ENCODE peak calls at places on chromosomes 3 and 15, in ten cellular contexts. V, E, Y, T, W, K, D, J, L and G are unnamed samples.

GRCh38 chr3:194163697-194164096 is 27.7 kb downstream of the HES1 start:
- DNase-seq in Y (no peak), T (no peak), V (no peak), L (no peak), J (no peak), K (no peak), E (no peak), W (no peak), D (no peak), G (no peak)

GRCh38 chr3:63937661-63938651 is 25.8 kb upstream of the SCAANT1 start:
- DNase-seq in D (no peak), K (no peak), V (no peak), Y (no peak), T (peak), L (no peak), W (no peak), J (no peak), E (no peak), G (no peak)

GRCh38 chr15:52103217-52104207 is 9.1 kb downstream of the BCL2L10 start:
- DNase-seq in J (no peak), T (no peak), Y (peak), L (peak), D (no peak), W (no peak), V (no peak), E (no peak), K (peak), G (peak)

GRCh38 chr15:74866090-74866489 is 7.1 kb downstream of the SCAMP2 start:
- DNase-seq in V (no peak), L (peak), W (no peak), T (no peak), Y (peak), J (no peak), E (no peak), D (no peak), K (peak), G (no peak)

GRCh38 chr3:25151497-25151896 is 276.6 kb upstream of the RARB start:
- DNase-seq in V (no peak), J (no peak), K (peak), W (no peak), T (no peak), E (no peak), L (peak), D (no peak), Y (no peak), G (no peak)

GRCh38 chr3:114179575-114179974 is 723 bp upstream of the DRD3 start:
- DNase-seq in W (no peak), J (no peak), K (peak), V (no peak), T (peak), D (no peak), Y (peak), L (peak), E (peak), G (no peak)

GRCh38 chr3:171967932-171968678 is 71.3 kb upstream of the FNDC3B start:
- DNase-seq in E (no peak), Y (peak), K (peak), T (no peak), W (no peak), L (peak), J (no peak), V (no peak), D (no peak), G (no peak)

GRCh38 chr3:68941055-68941454 is 8.7 kb upstream of the TAFA4 start:
- DNase-seq in K (no peak), W (no peak), J (no peak), D (no peak), V (no peak), L (no peak), Y (no peak), T (no peak), E (no peak), G (no peak)

GRCh38 chr15:61051570-61052031 is 177.5 kb downstream of the RORA start:
- DNase-seq in Y (peak), J (peak), T (no peak), D (no peak), E (no peak), L (peak), K (peak), W (peak), V (peak), G (no peak)

GRCh38 chr15:62124176-62124952 is 40.7 kb downstream of the C2CD4B start:
- DNase-seq in E (peak), V (no peak), Y (peak), J (no peak), T (no peak), W (no peak), D (no peak), L (peak), K (no peak), G (no peak)

GRCh38 chr3:153070153-153070868 is 91.7 kb upstream of the RAP2B start:
- DNase-seq in W (no peak), D (no peak), L (peak), T (no peak), V (no peak), J (no peak), K (peak), E (no peak), Y (peak), G (no peak)

GRCh38 chr3:131922356-131922755 is 112.5 kb downstream of the CPNE4 start:
- DNase-seq in J (no peak), V (no peak), E (no peak), L (no peak), Y (no peak), W (no peak), D (no peak), T (no peak), K (no peak), G (no peak)

GRCh38 chr3:128946411-128946810 is 47.5 kb downstream of the CFAP92 start:
- DNase-seq in T (no peak), D (no peak), L (no peak), Y (peak), J (no peak), K (peak), V (no peak), W (no peak), E (no peak), G (no peak)

GRCh38 chr3:105513042-105513441 is 146.3 kb downstream of the ALCAM start:
- DNase-seq in E (no peak), L (no peak), K (peak), Y (peak), T (no peak), D (no peak), W (no peak), V (no peak), J (no peak), G (no peak)

GRCh38 chr15:49863431-49864205 is 242.8 kb downstream of the DTWD1 start:
- DNase-seq in Y (peak), K (peak), W (no peak), E (no peak), V (no peak), T (no peak), L (no peak), J (no peak), D (no peak), G (no peak)